ENCODE peak calls at places on chromosome 5, in seven cellular contexts. T is GM13976, Z is AG09309, I is AG09319, W is spleen, S is nephron progenitor cell, D is neural crest cell. V is an unnamed sample.

GRCh38 chr5:174951151-174951780 is 226.9 kb downstream of the MSX2 start:
- DNase-seq in T (peak; percentile 79), Z (peak; percentile 78), I (peak; percentile 44), W (no peak), S (peak; percentile 68), D (peak; percentile 68), V (no peak)

GRCh38 chr5:9194509-9194908 is 351.4 kb downstream of the SEMA5A start:
- DNase-seq in T (no peak), Z (peak; percentile 50), I (peak; percentile 47), W (no peak), S (no peak), D (no peak), V (no peak)

GRCh38 chr5:107869459-107870115 is 198.8 kb upstream of the EFNA5 start:
- DNase-seq in T (no peak), Z (peak; percentile 57), I (peak; percentile 36), W (no peak), S (no peak), D (no peak), V (no peak)

GRCh38 chr5:157215826-157216167 is 35.2 kb downstream of the ITK start:
- DNase-seq in T (no peak), Z (no peak), I (no peak), W (no peak), S (no peak), D (no peak), V (no peak)

GRCh38 chr5:112308608-112309007 is 110.5 kb downstream of the EPB41L4A start:
- DNase-seq in T (no peak), Z (no peak), I (no peak), W (no peak), S (no peak), D (no peak), V (no peak)

GRCh38 chr5:177491429-177491945 is 5.9 kb downstream of the PDLIM7 start:
- DNase-seq in T (no peak), Z (no peak), I (no peak), W (peak; percentile 81), S (peak; percentile 95), D (peak; percentile 75), V (peak; percentile 93)

GRCh38 chr5:42553461-42553860 is 130.2 kb downstream of the GHR start:
- DNase-seq in T (no peak), Z (no peak), I (no peak), W (no peak), S (no peak), D (no peak), V (no peak)

GRCh38 chr5:132839426-132840301 is 9.2 kb upstream of the SHROOM1 start:
- DNase-seq in T (no peak), Z (peak; percentile 50), I (no peak), W (no peak), S (no peak), D (no peak), V (no peak)

GRCh38 chr5:103232393-103232999 is 26.1 kb upstream of the MACIR start:
- DNase-seq in T (no peak), Z (no peak), I (no peak), W (no peak), S (no peak), D (no peak), V (no peak)

GRCh38 chr5:67809589-67809988 is 406.0 kb upstream of the PIK3R1 start:
- DNase-seq in T (no peak), Z (no peak), I (no peak), W (no peak), S (no peak), D (no peak), V (no peak)

GRCh38 chr5:14741721-14742426 is 77.4 kb downstream of the OTULIN start:
- DNase-seq in T (no peak), Z (no peak), I (no peak), W (no peak), S (no peak), D (no peak), V (no peak)

GRCh38 chr5:51104556-51104955 is 278.7 kb upstream of the ISL1 start:
- DNase-seq in T (no peak), Z (no peak), I (no peak), W (no peak), S (no peak), D (no peak), V (no peak)

GRCh38 chr5:43602456-43602817 is 543 bp upstream of the NNT start:
- DNase-seq in T (peak; percentile 39), Z (peak; percentile 10), I (no peak), W (no peak), S (peak; percentile 48), D (peak; percentile 47), V (no peak)

GRCh38 chr5:102921341-102922047 is 166.4 kb downstream of the PAM start:
- DNase-seq in T (no peak), Z (no peak), I (no peak), W (no peak), S (no peak), D (no peak), V (no peak)

GRCh38 chr5:64872044-64872443 is 103.3 kb downstream of the CWC27 start:
- DNase-seq in T (no peak), Z (no peak), I (no peak), W (no peak), S (no peak), D (no peak), V (no peak)

GRCh38 chr5:168057905-168058304 is 233.5 kb upstream of the WWC1 start:
- DNase-seq in T (no peak), Z (no peak), I (no peak), W (no peak), S (no peak), D (no peak), V (no peak)

GRCh38 chr5:180820788-180821321 is 18.2 kb upstream of the MGAT1 start:
- DNase-seq in T (peak; percentile 56), Z (no peak), I (no peak), W (no peak), S (no peak), D (no peak), V (no peak)

GRCh38 chr5:15254607-15255006 is 245.4 kb upstream of the FBXL7 start:
- DNase-seq in T (no peak), Z (peak; percentile 16), I (no peak), W (no peak), S (no peak), D (no peak), V (no peak)

GRCh38 chr5:140336388-140336787 is 10.0 kb downstream of the HBEGF start:
- DNase-seq in T (no peak), Z (no peak), I (no peak), W (peak; percentile 50), S (no peak), D (no peak), V (no peak)

GRCh38 chr5:133873936-133874585 is 94.4 kb downstream of the C5orf15 start:
- DNase-seq in T (no peak), Z (no peak), I (no peak), W (no peak), S (no peak), D (no peak), V (no peak)

GRCh38 chr5:151699071-151699901 is 12.6 kb upstream of the SPARC start:
- DNase-seq in T (no peak), Z (peak; percentile 95), I (peak; percentile 96), W (no peak), S (peak; percentile 38), D (no peak), V (peak; percentile 91)

DNA sequence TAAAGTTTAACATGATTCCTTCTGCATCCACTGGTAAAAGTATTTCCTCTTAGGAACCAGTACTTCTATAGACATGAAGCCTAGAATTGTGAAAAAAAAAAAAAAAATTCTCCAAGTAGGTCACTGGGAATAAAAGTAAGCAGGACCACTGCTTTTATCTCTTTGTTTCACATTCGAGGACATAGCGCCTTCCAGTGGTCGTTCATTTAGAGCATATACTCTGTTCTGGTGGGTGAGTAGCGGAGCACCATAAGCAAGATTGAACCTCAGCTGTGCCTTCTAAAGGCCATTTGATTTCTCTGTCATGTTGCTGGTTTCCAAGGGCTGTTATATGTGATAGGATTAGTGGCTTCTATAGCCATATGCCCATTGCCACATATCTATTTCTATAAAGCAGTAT is 393.1 kb downstream of the TMEM232 start:
- DNase-seq in T (no peak), Z (no peak), I (no peak), W (no peak), S (peak; percentile 8), D (no peak), V (no peak)
- TF ChIP-seq CTCF in T (no peak), Z (no peak), I (no peak), W (no peak), S (peak; percentile 28), D (peak; percentile 28), V (peak; percentile 19)

GRCh38 chr5:1276930-1277329 is 17.9 kb downstream of the TERT start:
- DNase-seq in T (no peak), Z (no peak), I (no peak), W (no peak), S (no peak), D (no peak), V (no peak)
- TF ChIP-seq CTCF in T (no peak), Z (no peak), I (no peak), W (no peak), S (no peak), D (no peak), V (no peak)

DNA sequence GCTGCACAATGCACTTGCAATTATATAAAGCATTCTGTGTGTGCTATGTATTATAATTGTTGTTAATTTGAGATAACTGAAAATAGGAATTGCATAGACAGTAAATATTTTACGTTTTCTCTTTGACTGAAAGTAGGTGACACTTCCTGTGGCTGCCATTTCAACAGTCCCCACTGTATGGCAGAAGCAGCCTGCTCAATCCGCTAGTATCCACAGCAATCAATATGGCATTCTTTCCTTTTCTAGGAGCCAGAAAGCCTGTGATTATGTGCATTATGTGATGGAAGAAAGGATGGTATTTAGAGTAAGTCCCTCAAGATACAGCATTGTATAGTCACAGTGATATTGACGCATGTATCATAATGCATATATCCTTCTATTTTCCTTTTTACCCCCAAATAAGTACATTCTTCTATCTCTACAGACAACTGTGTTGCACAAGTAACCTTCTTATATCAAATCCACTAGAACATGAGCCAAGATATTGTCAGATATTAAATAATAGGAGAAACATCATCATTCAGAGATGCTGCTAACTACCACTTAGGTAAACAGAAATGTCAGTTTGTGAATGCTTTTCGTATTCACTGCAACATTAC is 59.7 kb downstream of the CARTPT start:
- DNase-seq in T (no peak), Z (no peak), I (no peak), W (no peak), S (no peak), D (no peak), V (no peak)
- TF ChIP-seq CTCF in T (peak; percentile 51), Z (peak; percentile 47), I (peak; percentile 66), W (no peak), S (peak; percentile 50), D (peak; percentile 73), V (peak; percentile 63)

GRCh38 chr5:148314187-148314586 is 2.0 kb downstream of the SPINK7 start:
- DNase-seq in T (no peak), Z (no peak), I (no peak), W (no peak), S (no peak), D (no peak), V (no peak)
- TF ChIP-seq CTCF in T (no peak), Z (no peak), I (no peak), W (no peak), S (no peak), D (no peak), V (no peak)

DNA sequence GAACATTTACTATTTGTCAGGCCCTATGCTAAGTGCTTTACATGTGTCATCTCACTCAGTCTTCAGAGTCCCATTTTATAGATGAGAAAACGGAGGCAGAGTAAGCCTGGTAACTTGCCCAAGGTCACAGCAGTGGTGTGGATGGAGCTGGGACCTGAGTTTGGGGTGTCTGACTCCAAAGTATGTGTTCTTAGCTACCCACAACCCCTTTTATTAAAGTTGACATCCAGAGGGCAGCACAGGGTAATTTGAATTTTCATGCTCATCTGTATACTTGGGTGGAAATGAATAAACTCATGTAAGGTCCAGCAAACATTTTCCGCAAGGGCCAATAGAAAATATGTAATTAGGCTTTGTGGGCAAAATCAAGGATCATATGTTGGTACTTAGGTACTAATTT is 93.4 kb upstream of the SLC25A48 start:
- DNase-seq in T (no peak), Z (no peak), I (no peak), W (no peak), S (no peak), D (no peak), V (peak; percentile 10)
- TF ChIP-seq CTCF in T (no peak), Z (no peak), I (no peak), W (no peak), S (no peak), D (no peak), V (no peak)